ENCODE peak calls at places on chromosome 12, in nine cellular contexts. O is dorsolateral prefrontal cortex, V is WTC11, M is mucosa of descending colon, U is IMR-90, B is heart right ventricle, Z is HFFc6, L is progenitor cell of endocrine pancreas, E is WERI-Rb-1. T is an unnamed sample.

GRCh38 chr12:29043069-29043468 is 106.0 kb upstream of the FAR2 start:
- DNase-seq in U (peak), B (no peak), E (no peak), Z (no peak), O (no peak), V (no peak), L (no peak), M (no peak), T (no peak)

GRCh38 chr12:104741072-104741471 is 217.0 kb downstream of the SLC41A2 start:
- DNase-seq in L (no peak), Z (no peak), B (no peak), U (no peak), E (no peak), V (no peak), M (no peak), O (no peak), T (no peak)

GRCh38 chr12:67415473-67415872 is 146.3 kb downstream of the CAND1 start:
- DNase-seq in V (peak), M (no peak), Z (peak), E (peak), B (no peak), U (peak), O (peak), L (no peak), T (peak)

GRCh38 chr12:209851-210250 is 4.1 kb downstream of the SLC6A12 start:
- DNase-seq in O (no peak), V (no peak), M (no peak), U (no peak), E (no peak), L (no peak), B (no peak), Z (no peak), T (no peak)

GRCh38 chr12:58487280-58488141 is 432.8 kb downstream of the LRIG3 start:
- DNase-seq in M (no peak), B (no peak), V (no peak), E (no peak), U (peak), L (no peak), Z (peak), O (no peak), T (no peak)

GRCh38 chr12:110073049-110073831 is 24.9 kb upstream of the C12orf76 start:
- DNase-seq in M (peak), B (peak), O (peak), U (no peak), V (no peak), L (no peak), E (no peak), Z (no peak), T (peak)

GRCh38 chr12:13204428-13204827 is 7.9 kb downstream of the EMP1 start:
- DNase-seq in O (no peak), E (no peak), L (no peak), M (no peak), V (no peak), U (peak), Z (peak), B (no peak), T (peak)

GRCh38 chr12:79451988-79452387 is 238.8 kb downstream of the PAWR start:
- DNase-seq in B (peak), L (no peak), V (no peak), U (peak), Z (peak), O (no peak), E (no peak), M (peak), T (no peak)

GRCh38 chr12:39395866-39396265 is 47.1 kb downstream of the KIF21A start:
- DNase-seq in E (no peak), V (no peak), O (no peak), B (no peak), U (no peak), Z (no peak), L (no peak), M (no peak), T (no peak)

GRCh38 chr12:53235164-53235563 is 3.2 kb upstream of the RARG start:
- DNase-seq in L (no peak), U (no peak), O (no peak), M (no peak), B (no peak), V (no peak), Z (no peak), E (no peak), T (no peak)

GRCh38 chr12:20369164-20370000 is 1.0 kb downstream of the PDE3A start:
- DNase-seq in V (peak), O (peak), M (peak), Z (no peak), B (peak), E (peak), U (peak), L (peak), T (peak)

GRCh38 chr12:79402626-79403025 is 288.1 kb downstream of the PAWR start:
- DNase-seq in O (no peak), L (no peak), M (no peak), Z (peak), B (no peak), U (peak), E (no peak), V (no peak), T (no peak)

GRCh38 chr12:114003286-114003685 is 37.2 kb upstream of the RBM19 start:
- DNase-seq in U (no peak), O (no peak), Z (no peak), M (no peak), V (no peak), E (no peak), B (no peak), L (no peak), T (no peak)

GRCh38 chr12:15633201-15633600 is 156.0 kb downstream of the EPS8 start:
- DNase-seq in V (no peak), E (no peak), U (no peak), L (no peak), O (no peak), Z (no peak), B (no peak), M (no peak), T (no peak)

GRCh38 chr12:43957732-43958131 is 121.9 kb downstream of the TMEM117 start:
- DNase-seq in V (no peak), L (no peak), Z (peak), E (peak), U (peak), O (no peak), M (peak), B (no peak), T (peak)

GRCh38 chr12:73274972-73275371 is 1002.8 kb downstream of the TRHDE start:
- DNase-seq in B (no peak), V (no peak), O (no peak), U (no peak), Z (no peak), L (no peak), M (no peak), E (no peak), T (no peak)

GRCh38 chr12:100871335-100871734 is 76.8 kb downstream of the ANO4 start:
- DNase-seq in B (no peak), U (no peak), Z (no peak), L (no peak), M (peak), O (no peak), E (no peak), V (no peak), T (no peak)

GRCh38 chr12:25051583-25052190 is 102.8 kb upstream of the BCAT1 start:
- DNase-seq in V (no peak), E (no peak), O (no peak), B (no peak), U (no peak), L (no peak), M (peak), Z (no peak), T (no peak)

GRCh38 chr12:118044075-118044474 is 16.9 kb downstream of the WSB2 start:
- DNase-seq in Z (no peak), O (no peak), V (no peak), U (no peak), M (no peak), B (no peak), E (no peak), L (no peak), T (no peak)

GRCh38 chr12:119235352-119235751 is 56.6 kb downstream of the HSPB8 start:
- DNase-seq in U (no peak), V (peak), E (peak), M (no peak), O (no peak), L (no peak), B (no peak), Z (no peak), T (peak)
- TF ChIP-seq CTCF in U (peak), V (no peak), E (peak), M (no peak), O (no peak), L (peak), B (peak), Z (peak), T (peak)

GRCh38 chr12:81080431-81080983 is 2.6 kb downstream of the ACSS3 start:
- DNase-seq in O (no peak), V (no peak), M (peak), L (no peak), U (peak), Z (no peak), B (no peak), E (no peak), T (no peak)
- TF ChIP-seq CTCF in O (no peak), V (no peak), M (no peak), L (no peak), U (no peak), Z (no peak), B (no peak), E (no peak), T (no peak)

DNA sequence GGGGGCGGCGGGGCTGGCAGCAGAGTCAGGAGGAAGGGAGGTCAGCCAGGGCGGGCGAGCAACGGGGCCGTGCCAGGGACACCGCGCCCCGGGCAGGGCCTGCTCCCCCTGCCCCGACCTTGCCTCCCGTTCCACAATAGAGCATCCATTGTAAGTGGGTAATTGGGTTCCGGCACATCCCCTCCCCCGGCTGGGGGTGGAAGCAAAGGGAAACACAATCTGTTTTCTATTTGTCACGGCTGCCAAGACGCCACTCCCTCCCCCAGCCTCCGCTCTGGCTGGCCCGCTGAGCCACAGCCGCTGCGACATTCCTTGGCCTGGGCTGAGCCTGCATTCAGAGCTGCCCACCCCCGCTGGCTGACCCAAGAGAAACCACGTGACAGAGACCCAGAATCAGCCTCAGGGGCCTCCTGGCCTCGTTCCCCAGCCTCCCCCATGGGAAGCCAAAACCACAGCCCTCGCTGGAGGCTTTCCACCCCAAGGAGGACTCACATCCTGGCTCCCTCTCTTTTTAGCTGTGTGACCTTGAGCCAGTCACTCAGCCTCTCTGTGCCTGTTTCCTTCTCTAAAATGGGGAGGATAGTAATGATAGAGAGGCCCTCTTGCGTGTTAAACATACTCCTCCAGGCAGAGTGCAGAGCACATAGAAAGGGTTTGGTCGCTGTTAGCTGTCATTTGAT is 117.6 kb downstream of the SCARB1 start:
- DNase-seq in O (peak), V (peak), L (peak), E (peak), M (peak), Z (peak), U (peak), B (peak), T (peak)
- TF ChIP-seq CTCF in O (no peak), V (no peak), L (no peak), E (no peak), M (no peak), Z (no peak), U (no peak), B (no peak), T (no peak)

GRCh38 chr12:71441836-71442566 is 2.4 kb downstream of the LGR5 start:
- DNase-seq in O (no peak), U (no peak), B (no peak), L (no peak), Z (no peak), E (no peak), V (no peak), M (no peak), T (no peak)
- TF ChIP-seq CTCF in O (no peak), U (no peak), B (no peak), L (no peak), Z (no peak), E (no peak), V (no peak), M (no peak), T (no peak)

T was measured in GM23338.